ENCODE peak calls at places on chromosomes 16 and 17, in nine cellular contexts. L is tibial artery; R is upper lobe of right lung; A is SK-N-SH; U is effector memory CD4-positive, alpha-beta T cell; V is neural progenitor cell; N is naive thymus-derived CD4-positive, alpha-beta T cell; D is fibroblast of the aortic adventitia; P is brain microvascular endothelial cell. C is an unnamed sample.

GRCh38 chr17:72343911-72344310 is 223.1 kb downstream of the SOX9 start:
- DNase-seq in A (no peak), R (no peak), D (no peak), L (no peak), P (no peak), N (no peak), U (no peak), V (no peak), C (no peak)

GRCh38 chr17:75998327-75998795 is 2.3 kb upstream of the CDK3 start:
- DNase-seq in A (no peak), R (no peak), N (no peak), D (no peak), P (no peak), V (no peak), U (no peak), L (no peak), C (no peak)

GRCh38 chr16:71945616-71946015 is 50.3 kb downstream of the IST1 start:
- DNase-seq in R (no peak), U (no peak), V (no peak), N (no peak), A (no peak), P (no peak), L (no peak), D (no peak), C (no peak)

GRCh38 chr16:75471723-75472634 is 7.5 kb upstream of the TMEM170A start:
- DNase-seq in V (peak; percentile 69), A (peak; percentile 91), U (no peak), L (peak; percentile 57), R (peak; percentile 55), P (peak; percentile 63), N (peak; percentile 48), D (peak; percentile 76), C (peak; percentile 54)

GRCh38 chr17:77323413-77324171 is 182.8 kb downstream of the SEC14L1 start:
- DNase-seq in V (no peak), A (peak; percentile 61), U (no peak), D (peak; percentile 48), P (no peak), R (peak; percentile 79), N (peak; percentile 38), L (no peak), C (no peak)

GRCh38 chr17:43531955-43532354 is 14.2 kb downstream of the ETV4 start:
- DNase-seq in U (no peak), D (no peak), V (no peak), L (no peak), P (no peak), N (no peak), A (no peak), R (peak; percentile 31), C (no peak)

GRCh38 chr17:5788266-5788900 is 204.1 kb upstream of the NLRP1 start:
- DNase-seq in U (no peak), D (peak; percentile 11), V (no peak), R (no peak), N (no peak), P (peak; percentile 46), A (no peak), L (no peak), C (no peak)

GRCh38 chr17:71959129-71959528 is 161.7 kb upstream of the SOX9 start:
- DNase-seq in R (no peak), V (peak; percentile 16), U (no peak), N (no peak), P (no peak), A (peak; percentile 40), D (peak; percentile 9), L (no peak), C (no peak)

GRCh38 chr16:10128397-10129258 is 53.6 kb downstream of the GRIN2A start:
- DNase-seq in V (no peak), A (no peak), L (no peak), R (no peak), N (no peak), D (peak; percentile 78), P (no peak), U (no peak), C (no peak)

GRCh38 chr17:50749243-50749642 is 18.1 kb downstream of the ANKRD40CL start:
- DNase-seq in N (no peak), U (no peak), L (no peak), P (no peak), D (no peak), V (no peak), A (no peak), R (no peak), C (no peak)

GRCh38 chr16:88977028-88977844 is at the start of gene CBFA2T3:
- DNase-seq in P (no peak), L (peak; percentile 67), V (no peak), D (no peak), A (no peak), U (no peak), N (no peak), R (peak; percentile 86), C (peak; percentile 49)

GRCh38 chr17:681738-682137 is 32.9 kb downstream of the VPS53 start:
- DNase-seq in L (no peak), U (no peak), R (no peak), N (no peak), D (peak; percentile 75), V (peak; percentile 79), P (peak; percentile 81), A (no peak), C (no peak)

GRCh38 chr16:2818278-2818876 is 1.3 kb downstream of the PRSS21 start:
- DNase-seq in V (no peak), L (no peak), N (no peak), D (no peak), U (no peak), R (peak; percentile 43), P (no peak), A (no peak), C (no peak)

GRCh38 chr16:2815299-2815771 is 1.7 kb upstream of the PRSS21 start:
- DNase-seq in N (no peak), D (no peak), A (no peak), P (no peak), V (no peak), L (no peak), R (peak; percentile 69), U (no peak), C (no peak)

GRCh38 chr16:2814757-2815298 is 2.2 kb upstream of the PRSS21 start:
- DNase-seq in L (no peak), V (no peak), A (no peak), R (peak; percentile 48), U (no peak), P (no peak), D (no peak), N (no peak), C (no peak)

GRCh38 chr16:2817496-2818277 is 650 bp downstream of the PRSS21 start:
- DNase-seq in U (no peak), L (no peak), V (no peak), N (no peak), R (no peak), D (no peak), A (no peak), P (no peak), C (no peak)

GRCh38 chr16:2816751-2817495 is at the start of gene PRSS21:
- DNase-seq in V (no peak), N (peak; percentile 13), U (peak; percentile 4), A (no peak), R (peak; percentile 64), L (no peak), P (no peak), D (no peak), C (no peak)
- H3K4me3 ChIP-seq in V (no peak within 1 kb of the TSS), N (no peak within 1 kb of the TSS), U (no peak within 1 kb of the TSS), A (no peak within 1 kb of the TSS), R (peak within 1 kb of the TSS; percentile 1), L (no peak within 1 kb of the TSS), P (no peak within 1 kb of the TSS), D (no peak within 1 kb of the TSS), C (no peak within 1 kb of the TSS)

DNA sequence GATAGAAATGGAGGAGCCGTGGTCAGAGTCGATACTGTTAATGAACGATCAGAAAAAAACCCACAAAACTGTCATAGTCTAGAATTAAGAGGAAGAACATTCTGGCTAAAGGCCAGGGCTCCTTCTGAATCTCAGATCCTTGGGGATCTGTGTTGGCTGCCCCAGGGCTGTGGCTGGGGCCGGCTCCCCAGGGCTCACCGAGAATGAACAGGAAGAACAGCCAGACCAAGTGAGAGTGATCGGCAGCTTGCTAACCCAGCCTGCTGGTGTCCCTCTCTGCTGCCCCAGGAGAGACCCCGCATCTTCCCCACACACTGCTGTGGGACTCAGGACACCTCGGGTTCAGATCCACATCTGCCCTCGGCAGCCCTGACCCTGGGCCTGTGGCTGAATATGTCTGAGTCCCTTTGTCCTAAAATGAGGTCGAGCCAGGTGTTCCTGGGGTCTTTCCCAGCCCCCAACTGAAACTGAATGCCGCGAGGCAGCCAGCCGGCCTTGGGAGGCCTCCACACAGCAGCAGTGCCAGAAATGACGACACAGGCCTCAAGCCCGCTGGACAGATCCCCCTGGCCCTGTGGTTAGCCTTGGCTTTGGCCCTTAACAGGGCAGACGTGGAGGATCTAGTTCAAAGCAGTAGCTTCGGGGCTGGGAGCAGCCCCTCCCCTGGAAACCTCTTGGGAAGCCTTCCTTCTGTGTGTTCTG is 23.9 kb upstream of the CLEC18A start:
- DNase-seq in R (no peak), U (no peak), P (peak; percentile 57), V (no peak), D (peak; percentile 88), L (peak; percentile 86), N (no peak), A (no peak), C (peak; percentile 27)
- H3K4me3 ChIP-seq in R (no peak overlapping the region), U (no peak overlapping the region), P (no peak overlapping the region), V (no peak overlapping the region), D (no peak overlapping the region), L (peak overlapping the region; percentile 56), N (no peak overlapping the region), A (no peak overlapping the region), C (no peak overlapping the region)

DNA sequence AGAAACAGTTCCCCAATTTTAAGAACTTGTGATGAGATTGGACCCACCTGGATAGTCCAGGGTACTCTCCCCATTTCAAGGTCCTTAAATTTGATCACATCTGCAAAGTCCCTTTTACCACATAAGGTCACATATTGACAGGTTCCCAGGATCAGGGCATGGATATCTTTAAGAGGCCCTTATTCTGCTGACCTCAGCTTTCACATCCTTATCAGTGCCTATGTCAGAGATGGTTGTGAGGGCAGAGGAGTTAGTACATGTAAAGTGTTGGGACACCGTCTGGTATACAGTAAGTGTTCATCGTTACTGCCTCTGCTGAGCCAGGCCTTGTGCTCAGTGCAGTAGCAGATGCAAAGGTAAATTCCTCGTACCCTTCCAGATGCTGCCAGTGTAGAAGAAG is 375.4 kb upstream of the ASIC2 start:
- DNase-seq in D (no peak), U (no peak), A (no peak), P (no peak), V (no peak), N (no peak), R (no peak), L (no peak), C (no peak)
- H3K4me3 ChIP-seq in D (no peak overlapping the region), U (no peak overlapping the region), A (no peak overlapping the region), P (no peak overlapping the region), V (no peak overlapping the region), N (no peak overlapping the region), R (no peak overlapping the region), L (no peak overlapping the region), C (no peak overlapping the region)

GRCh38 chr16:13064821-13065220 is 163.4 kb downstream of the SHISA9 start:
- DNase-seq in U (no peak), A (no peak), N (no peak), L (no peak), P (no peak), R (no peak), V (no peak), D (no peak), C (no peak)

GRCh38 chr16:13068912-13069583 is 167.7 kb downstream of the SHISA9 start:
- DNase-seq in R (no peak), A (no peak), V (no peak), P (no peak), N (no peak), L (no peak), D (no peak), U (no peak), C (no peak)

GRCh38 chr16:13067648-13068047 is 166.2 kb downstream of the SHISA9 start:
- DNase-seq in L (no peak), U (no peak), V (no peak), P (no peak), D (no peak), N (no peak), R (no peak), A (no peak), C (no peak)

GRCh38 chr16:13070268-13070667 is 168.9 kb downstream of the SHISA9 start:
- DNase-seq in P (no peak), U (no peak), N (no peak), R (no peak), V (peak; percentile 93), L (no peak), D (no peak), A (peak; percentile 17), C (peak; percentile 44)
- H3K4me3 ChIP-seq in P (no peak overlapping the region), U (no peak overlapping the region), N (no peak overlapping the region), R (no peak overlapping the region), V (peak overlapping the region; percentile 24), L (no peak overlapping the region), D (no peak overlapping the region), A (no peak overlapping the region), C (no peak overlapping the region)